ENCODE peak calls at places on chromosome 21, in ten cellular contexts. K is mammary epithelial cell, U is mucosa of gallbladder, B is memory B cell, J is GM12891, R is upper lobe of right lung, Q is pancreas, X is HEK293T, O is M059J, A is HuH-7. P is an unnamed sample.

GRCh38 chr21:45469273-45470086 is 64.5 kb downstream of the COL18A1 start:
- DNase-seq in K (no peak), U (no peak), B (no peak), J (no peak), R (peak; percentile 67), Q (no peak), X (no peak), O (no peak), A (peak; percentile 93), P (no peak)

GRCh38 chr21:35062016-35062415 is 12.9 kb upstream of the RUNX1 start:
- DNase-seq in K (no peak), U (no peak), B (no peak), J (no peak), R (no peak), Q (no peak), X (no peak), O (no peak), A (no peak), P (no peak)

GRCh38 chr21:42569732-42570301 is 56.2 kb downstream of the SLC37A1 start:
- DNase-seq in K (no peak), U (no peak), B (no peak), J (no peak), R (peak; percentile 75), Q (no peak), X (no peak), O (no peak), A (no peak), P (no peak)

GRCh38 chr21:15841856-15842564 is 112.2 kb downstream of the USP25 start:
- DNase-seq in K (peak; percentile 61), U (no peak), B (no peak), J (no peak), R (no peak), Q (no peak), X (no peak), O (peak; percentile 72), A (no peak), P (peak; percentile 88)

GRCh38 chr21:37565530-37566223 is 199.1 kb downstream of the DYRK1A start:
- DNase-seq in K (no peak), U (peak; percentile 35), B (no peak), J (no peak), R (no peak), Q (no peak), X (no peak), O (peak; percentile 89), A (peak; percentile 39), P (no peak)

GRCh38 chr21:24367936-24368335 is 1239.3 kb downstream of the MRPL39 start:
- DNase-seq in K (no peak), U (no peak), B (no peak), J (no peak), R (no peak), Q (no peak), X (no peak), O (no peak), A (no peak), P (peak; percentile 11)

GRCh38 chr21:43982489-43983078 is 29.5 kb upstream of the TRAPPC10 start:
- DNase-seq in K (no peak), U (no peak), B (no peak), J (no peak), R (no peak), Q (no peak), X (no peak), O (no peak), A (no peak), P (no peak)

GRCh38 chr21:35026617-35027557 is 22.2 kb downstream of the RUNX1 start:
- DNase-seq in K (no peak), U (peak; percentile 72), B (peak; percentile 66), J (peak; percentile 48), R (peak; percentile 86), Q (peak; percentile 37), X (no peak), O (peak; percentile 74), A (no peak), P (peak; percentile 85)

GRCh38 chr21:44892536-44893277 is 19.2 kb upstream of the PTTG1IP start:
- DNase-seq in K (peak; percentile 40), U (no peak), B (peak; percentile 77), J (peak; percentile 84), R (peak; percentile 86), Q (no peak), X (peak; percentile 82), O (peak; percentile 47), A (peak; percentile 91), P (peak; percentile 71)

GRCh38 chr21:46171996-46172862 is 12.0 kb downstream of the SPATC1L start:
- DNase-seq in K (no peak), U (no peak), B (no peak), J (no peak), R (peak; percentile 30), Q (no peak), X (no peak), O (no peak), A (no peak), P (no peak)

GRCh38 chr21:16492892-16493291 is 763.1 kb downstream of the USP25 start:
- DNase-seq in K (no peak), U (no peak), B (no peak), J (no peak), R (no peak), Q (no peak), X (no peak), O (no peak), A (no peak), P (peak; percentile 11)

GRCh38 chr21:14206222-14206621 is 4.5 kb downstream of the LIPI start:
- DNase-seq in K (no peak), U (no peak), B (no peak), J (no peak), R (no peak), Q (no peak), X (no peak), O (no peak), A (no peak), P (no peak)

GRCh38 chr21:16117851-16118592 is 388.2 kb downstream of the USP25 start:
- DNase-seq in K (peak; percentile 1), U (no peak), B (no peak), J (no peak), R (no peak), Q (no peak), X (no peak), O (peak; percentile 80), A (no peak), P (peak; percentile 69)

GRCh38 chr21:37364722-37365121 is 1.9 kb upstream of the DYRK1A start:
- DNase-seq in K (no peak), U (no peak), B (no peak), J (no peak), R (no peak), Q (no peak), X (no peak), O (no peak), A (no peak), P (no peak)

GRCh38 chr21:39118061-39118460 is 65.2 kb downstream of the PSMG1 start:
- DNase-seq in K (no peak), U (no peak), B (no peak), J (no peak), R (no peak), Q (peak; percentile 4), X (no peak), O (no peak), A (no peak), P (no peak)

GRCh38 chr21:44467859-44468195 is 12.5 kb downstream of the LRRC3 start:
- DNase-seq in K (no peak), U (no peak), B (no peak), J (no peak), R (no peak), Q (no peak), X (no peak), O (no peak), A (no peak), P (no peak)

GRCh38 chr21:45256912-45257672 is 30.6 kb downstream of the POFUT2 start:
- DNase-seq in K (no peak), U (no peak), B (no peak), J (no peak), R (no peak), Q (no peak), X (no peak), O (no peak), A (no peak), P (no peak)

GRCh38 chr21:26447932-26448331 is 125.2 kb downstream of the CYYR1 start:
- DNase-seq in K (no peak), U (no peak), B (no peak), J (no peak), R (no peak), Q (no peak), X (no peak), O (no peak), A (no peak), P (no peak)

GRCh38 chr21:33023574-33024277 is 2.0 kb upstream of the OLIG2 start:
- DNase-seq in K (no peak), U (no peak), B (no peak), J (no peak), R (no peak), Q (no peak), X (no peak), O (peak; percentile 26), A (no peak), P (no peak)

GRCh38 chr21:38959686-38960049 is 153.9 kb downstream of the ETS2 start:
- DNase-seq in K (no peak), U (no peak), B (no peak), J (no peak), R (no peak), Q (no peak), X (no peak), O (no peak), A (no peak), P (no peak)

GRCh38 chr21:44962481-44962966 is 22.7 kb downstream of the SLX9 start:
- DNase-seq in K (peak; percentile 94), U (peak; percentile 48), B (no peak), J (no peak), R (no peak), Q (no peak), X (no peak), O (peak; percentile 96), A (no peak), P (peak; percentile 97)

P was measured in astrocyte of the hippocampus.